ENCODE peak calls at places on chromosomes 3 and 15, in five cellular contexts. W is stomach; S is posterior vena cava; U is stimulated activated CD4-positive, alpha-beta T cell treated with anti-CD3 and anti-CD28 coated beads, TNF-alpha, amount 100 ng/mL, for 4 hours; O is AG04450. Y is an unnamed sample.

GRCh38 chr3:175940881-175941280 is 1081.7 kb downstream of the NAALADL2 start:
- DNase-seq in O (no peak), S (peak; percentile 51), U (no peak), W (no peak), Y (no peak)

GRCh38 chr15:78368115-78368514 is 28.0 kb downstream of the CRABP1 start:
- DNase-seq in S (no peak), O (no peak), U (no peak), W (no peak), Y (no peak)

GRCh38 chr3:179852117-179852886 is 184.4 kb downstream of the PEX5L start:
- DNase-seq in W (no peak), U (no peak), S (no peak), O (peak; percentile 59), Y (peak; percentile 17)

GRCh38 chr3:113354307-113354706 is 87.0 kb downstream of the CFAP44 start:
- DNase-seq in U (no peak), S (no peak), O (no peak), W (no peak), Y (no peak)

GRCh38 chr15:25508369-25509002 is 69.7 kb upstream of the UBE3A start:
- DNase-seq in S (no peak), U (no peak), W (no peak), O (peak; percentile 7), Y (no peak)

GRCh38 chr3:122942937-122943827 is 84.4 kb downstream of the SEMA5B start:
- DNase-seq in S (peak; percentile 83), U (no peak), O (peak; percentile 11), W (peak; percentile 82), Y (no peak)

GRCh38 chr3:54572197-54572895 is 355.5 kb downstream of the LRTM1 start:
- DNase-seq in S (no peak), O (no peak), U (no peak), W (no peak), Y (no peak)

GRCh38 chr3:22236490-22237271 is 485.7 kb upstream of the ZNF385D start:
- DNase-seq in S (no peak), O (no peak), U (no peak), W (no peak), Y (no peak)

GRCh38 chr15:28184166-28184565 is 85.1 kb upstream of the OCA2 start:
- DNase-seq in W (no peak), S (no peak), U (no peak), O (no peak), Y (no peak)

GRCh38 chr3:12195231-12195630 is 36.5 kb upstream of the TIMP4 start:
- DNase-seq in U (no peak), O (no peak), S (no peak), W (no peak), Y (no peak)

GRCh38 chr3:132432639-132433038 is 15.3 kb downstream of the DNAJC13 start:
- DNase-seq in S (no peak), O (peak; percentile 51), U (no peak), W (no peak), Y (peak; percentile 21)

GRCh38 chr15:39388118-39388517 is 192.8 kb upstream of the THBS1 start:
- DNase-seq in W (no peak), O (no peak), S (no peak), U (no peak), Y (no peak)

GRCh38 chr3:191790934-191791333 is 330.0 kb downstream of the PYDC2 start:
- DNase-seq in S (no peak), O (no peak), U (no peak), W (no peak), Y (no peak)

GRCh38 chr15:52164631-52165265 is 26.4 kb downstream of the GNB5 start:
- DNase-seq in S (no peak), O (no peak), U (no peak), W (no peak), Y (no peak)

GRCh38 chr3:107421170-107421792 is 44.0 kb downstream of the CCDC54 start:
- DNase-seq in W (no peak), U (no peak), S (no peak), O (no peak), Y (no peak)